ENCODE peak calls at places on chromosomes 5 and 9, in four cellular contexts. Q is GM12878, O is K562, G is HepG2. H is an unnamed sample.

GRCh38 chr5:1054018-1054798 is 45.6 kb downstream of the NKD2 start:
- DNase-seq in Q (no peak), O (no peak), G (no peak), H (peak; percentile 8)

GRCh38 chr5:148760945-148761638 is 65.3 kb upstream of the ADRB2 start:
- DNase-seq in Q (peak; percentile 59), O (no peak), G (no peak), H (no peak)

GRCh38 chr9:105070176-105070575 is 142.2 kb upstream of the ABCA1 start:
- DNase-seq in Q (no peak), O (no peak), G (no peak), H (no peak)

GRCh38 chr5:163437011-163437308 is 435 bp upstream of the CCNG1 start:
- DNase-seq in Q (no peak), O (no peak), G (no peak), H (no peak)

GRCh38 chr5:172827843-172828242 is 6.2 kb upstream of the ERGIC1 start:
- DNase-seq in Q (no peak), O (peak; percentile 53), G (no peak), H (peak; percentile 44)

GRCh38 chr9:92294297-92294676 is 790 bp upstream of the IARS1 start:
- DNase-seq in Q (no peak), O (no peak), G (peak; percentile 9), H (peak; percentile 21)

GRCh38 chr9:130313103-130313858 is 47.7 kb downstream of the HMCN2 start:
- DNase-seq in Q (no peak), O (no peak), G (no peak), H (no peak)

GRCh38 chr9:31839273-31839672 is 545.2 kb upstream of the ACO1 start:
- DNase-seq in Q (no peak), O (no peak), G (peak; percentile 41), H (peak; percentile 38)

GRCh38 chr5:165781703-165782102 is 2276.3 kb downstream of the MAT2B start:
- DNase-seq in Q (no peak), O (no peak), G (no peak), H (no peak)

GRCh38 chr9:93324191-93324834 is 127.2 kb upstream of the FAM120A start:
- DNase-seq in Q (no peak), O (peak; percentile 5), G (no peak), H (no peak)

GRCh38 chr9:96163712-96164111 is 138.3 kb downstream of the HSD17B3 start:
- DNase-seq in Q (no peak), O (no peak), G (no peak), H (no peak)

GRCh38 chr9:14221558-14221957 is 92.4 kb downstream of the NFIB start:
- DNase-seq in Q (no peak), O (no peak), G (peak; percentile 14), H (no peak)

GRCh38 chr5:74295141-74295540 is 345.4 kb downstream of the ENC1 start:
- DNase-seq in Q (no peak), O (no peak), G (no peak), H (no peak)

GRCh38 chr9:32783168-32783891 is at the start of gene TMEM215:
- DNase-seq in Q (no peak), O (no peak), G (no peak), H (peak; percentile 86)

GRCh38 chr9:15824310-15824709 is 271.5 kb downstream of the CCDC171 start:
- DNase-seq in Q (no peak), O (no peak), G (peak; percentile 28), H (peak; percentile 63)

GRCh38 chr5:146338774-146339714 is at the start of gene POU4F3:
- DNase-seq in Q (no peak), O (no peak), G (no peak), H (peak; percentile 86)

GRCh38 chr9:108290839-108291585 is 564.8 kb downstream of the ACTL7B start:
- DNase-seq in Q (no peak), O (no peak), G (no peak), H (no peak)

GRCh38 chr5:180470966-180471582 is 23.1 kb upstream of the CNOT6 start:
- DNase-seq in Q (no peak), O (peak; percentile 77), G (peak; percentile 25), H (peak; percentile 76)

GRCh38 chr5:17402291-17403121 is 95.5 kb upstream of the TAF11L2 start:
- DNase-seq in Q (no peak), O (no peak), G (no peak), H (peak; percentile 62)

GRCh38 chr5:124605516-124605915 is 140.9 kb downstream of the ZNF608 start:
- DNase-seq in Q (no peak), O (no peak), G (peak; percentile 90), H (no peak)

GRCh38 chr5:139638736-139639618 is 9.2 kb upstream of the CXXC5 start:
- DNase-seq in Q (no peak), O (peak; percentile 23), G (no peak), H (no peak)

GRCh38 chr9:32430720-32431119 is 46.3 kb downstream of the ACO1 start:
- DNase-seq in Q (no peak), O (no peak), G (no peak), H (no peak)

GRCh38 chr5:43305948-43306563 is 7.2 kb downstream of the HMGCS1 start:
- DNase-seq in Q (peak; percentile 30), O (peak; percentile 41), G (peak; percentile 70), H (peak; percentile 79)

GRCh38 chr9:3040761-3041160 is 196.9 kb upstream of the PUM3 start:
- DNase-seq in Q (no peak), O (no peak), G (no peak), H (no peak)

GRCh38 chr5:151469386-151469785 is 22.0 kb downstream of the SLC36A1 start:
- DNase-seq in Q (no peak), O (no peak), G (no peak), H (no peak)

GRCh38 chr9:37921168-37921510 is 17.2 kb upstream of the SLC25A51 start:
- DNase-seq in Q (no peak), O (no peak), G (no peak), H (no peak)

GRCh38 chr9:133677126-133678010 is 41.2 kb downstream of the DBH start:
- DNase-seq in Q (no peak), O (no peak), G (no peak), H (no peak)

GRCh38 chr5:171984748-171985419 is 21.6 kb downstream of the FBXW11 start:
- DNase-seq in Q (no peak), O (no peak), G (no peak), H (no peak)

GRCh38 chr9:99352786-99353185 is 130.7 kb downstream of the SEC61B start:
- DNase-seq in Q (no peak), O (no peak), G (no peak), H (no peak)

GRCh38 chr5:138946831-138947560 is 71.9 kb upstream of the LRRTM2 start:
- DNase-seq in Q (no peak), O (no peak), G (no peak), H (no peak)

GRCh38 chr5:108727154-108727638 is 20.5 kb upstream of the FER start:
- DNase-seq in Q (no peak), O (peak; percentile 27), G (no peak), H (peak; percentile 30)

GRCh38 chr9:93225417-93225816 is 41.5 kb downstream of the WNK2 start:
- DNase-seq in Q (no peak), O (no peak), G (no peak), H (no peak)

GRCh38 chr9:73183917-73184861 is 32.5 kb downstream of the ANXA1 start:
- DNase-seq in Q (no peak), O (peak; percentile 10), G (peak; percentile 21), H (peak; percentile 54)

GRCh38 chr9:135048046-135048757 is 39.3 kb upstream of the OLFM1 start:
- DNase-seq in Q (no peak), O (no peak), G (no peak), H (no peak)

GRCh38 chr5:127153521-127153920 is 80.2 kb upstream of the C5orf63 start:
- DNase-seq in Q (no peak), O (no peak), G (no peak), H (no peak)

GRCh38 chr5:7856855-7857254 is 5.9 kb upstream of the CFAP90 start:
- DNase-seq in Q (no peak), O (peak; percentile 44), G (peak; percentile 38), H (peak; percentile 85)

GRCh38 chr5:1747079-1747802 is 52.4 kb downstream of the MRPL36 start:
- DNase-seq in Q (no peak), O (no peak), G (no peak), H (no peak)

GRCh38 chr5:10140195-10140973 is 109.3 kb downstream of the ATPSCKMT start:
- DNase-seq in Q (no peak), O (no peak), G (peak; percentile 35), H (peak; percentile 51)

GRCh38 chr5:162685302-162685701 is 617.7 kb downstream of the GABRG2 start:
- DNase-seq in Q (no peak), O (no peak), G (no peak), H (no peak)

GRCh38 chr5:157560560-157560959 is 15.0 kb downstream of the ADAM19 start:
- DNase-seq in Q (no peak), O (no peak), G (no peak), H (no peak)

GRCh38 chr5:157556615-157557418 is 18.8 kb downstream of the ADAM19 start:
- DNase-seq in Q (no peak), O (no peak), G (no peak), H (no peak)

GRCh38 chr5:157558089-157558595 is 17.4 kb downstream of the ADAM19 start:
- DNase-seq in Q (no peak), O (no peak), G (peak; percentile 45), H (no peak)

GRCh38 chr5:157559301-157559700 is 16.3 kb downstream of the ADAM19 start:
- DNase-seq in Q (no peak), O (no peak), G (no peak), H (no peak)

DNA sequence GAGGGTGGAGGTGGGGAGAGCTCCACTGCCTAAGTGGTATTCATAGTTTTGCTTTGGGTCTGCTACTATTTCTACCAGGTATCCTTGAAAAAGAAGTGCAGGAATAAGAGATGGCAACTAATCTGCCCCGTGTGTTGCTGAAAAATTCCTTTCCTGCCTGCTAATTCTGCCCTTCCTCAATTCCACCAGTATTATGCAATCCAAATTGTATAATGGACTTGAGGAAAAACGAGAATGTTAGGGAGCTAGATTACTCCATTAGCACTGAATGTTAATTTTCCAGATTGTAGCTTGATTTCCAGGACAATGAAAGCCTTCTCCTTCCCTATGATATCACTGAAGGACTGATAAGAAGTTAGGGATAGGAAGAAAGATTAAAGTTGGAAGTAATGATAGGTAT is 16.9 kb downstream of the ADAM19 start:
- DNase-seq in Q (no peak), O (no peak), G (no peak), H (no peak)
- H3K4me2 ChIP-seq in Q (no peak overlapping the region), O (no peak overlapping the region), G (no peak overlapping the region), H (no peak overlapping the region)

GRCh38 chr5:160467555-160468418 is 46.1 kb downstream of the PTTG1 start:
- DNase-seq in Q (peak; percentile 96), O (no peak), G (peak; percentile 97), H (peak; percentile 71)
- TF ChIP-seq JUNB in Q (peak; percentile 30), O (no peak), G (peak; percentile 3), H (no peak)

DNA sequence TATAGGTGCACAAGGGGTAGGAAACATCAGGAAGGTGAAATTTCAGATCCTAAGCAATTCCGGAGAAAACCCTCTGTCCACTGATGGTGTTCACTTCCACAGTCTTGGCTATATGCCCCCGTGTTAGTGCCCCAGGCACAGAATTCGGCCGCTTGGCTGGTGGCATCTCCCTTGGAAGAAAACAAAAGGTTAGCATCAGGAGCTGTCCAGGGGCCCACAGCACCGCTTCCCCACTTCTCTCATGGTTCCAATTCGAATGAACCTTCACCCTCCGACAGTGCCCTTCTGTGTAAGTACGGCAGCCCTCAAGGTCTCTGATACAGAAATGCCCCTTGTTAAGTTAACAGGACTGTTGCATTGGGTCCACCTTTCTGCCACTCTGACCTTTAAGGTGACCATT is 409.0 kb downstream of the GADD45G start:
- DNase-seq in Q (no peak), O (no peak), G (no peak), H (no peak)
- H2AFZ ChIP-seq in Q (no peak overlapping the region), O (no peak overlapping the region), G (no peak overlapping the region), H (no peak overlapping the region)

GRCh38 chr5:135034963-135035677 is 1.1 kb upstream of the PITX1 start:
- DNase-seq in Q (no peak), O (peak; percentile 25), G (no peak), H (no peak)
- H3K4me2 ChIP-seq in Q (no peak overlapping the region), O (peak overlapping the region; percentile 81), G (peak overlapping the region; percentile 91), H (peak overlapping the region; percentile 88)

H was measured in GM23338.